ENCODE peak calls at places on chromosomes 5 and 9, in seven cellular contexts. N is mesenchymal stem cell, D is IMR-90, H is H9, L is neuronal stem cell, K is trophoblast cell, R is H1. B is an unnamed sample.

GRCh38 chr5:175796536-175797499 is 74.6 kb upstream of the CPLX2 start:
- DNase-seq in K (peak), L (peak), D (peak), R (peak), N (peak), H (peak), B (peak)

GRCh38 chr5:81852277-81853004 is 101.5 kb upstream of the SSBP2 start:
- DNase-seq in D (peak), R (no peak), K (peak), H (peak), N (peak), L (peak), B (peak)

GRCh38 chr9:35605336-35606137 is 475 bp downstream of the TESK1 start:
- DNase-seq in K (peak), L (no peak), D (no peak), N (peak), R (no peak), H (no peak), B (peak)

GRCh38 chr5:140574165-140574564 is 9.5 kb downstream of the SLC35A4 start:
- DNase-seq in L (no peak), N (no peak), H (no peak), D (peak), R (no peak), K (no peak), B (peak)

GRCh38 chr5:137954131-137954879 is 65.0 kb downstream of the PKD2L2 start:
- DNase-seq in L (no peak), K (peak), D (peak), H (no peak), N (peak), R (no peak), B (peak)

GRCh38 chr9:3936520-3937235 is 363.2 kb downstream of the GLIS3 start:
- DNase-seq in H (no peak), R (no peak), N (no peak), D (peak), K (no peak), L (no peak), B (no peak)

GRCh38 chr5:127313847-127314473 is 23.4 kb downstream of the MEGF10 start:
- DNase-seq in K (peak), D (peak), H (peak), N (peak), R (no peak), L (no peak), B (peak)

GRCh38 chr9:124635285-124635684 is 128.1 kb upstream of the NR5A1 start:
- DNase-seq in R (no peak), D (no peak), H (no peak), K (no peak), N (no peak), L (no peak), B (peak)

GRCh38 chr5:150412319-150413175 is at the start of gene CD74:
- DNase-seq in D (peak), R (no peak), N (peak), L (peak), K (peak), H (peak), B (peak)

GRCh38 chr9:77158772-77159513 is 18.4 kb upstream of the VPS13A start:
- DNase-seq in D (peak), R (no peak), L (no peak), K (peak), N (no peak), H (no peak), B (peak)

GRCh38 chr5:24110019-24110615 is 534.7 kb downstream of the CDH10 start:
- DNase-seq in R (no peak), N (peak), H (no peak), L (peak), K (peak), D (no peak), B (peak)

GRCh38 chr5:148179234-148179824 is 11.0 kb downstream of the SPINK14 start:
- DNase-seq in L (peak), K (peak), N (peak), H (no peak), R (no peak), D (peak), B (peak)

GRCh38 chr5:61307196-61307590 is 24.9 kb upstream of the ZSWIM6 start:
- DNase-seq in R (no peak), N (no peak), K (no peak), D (no peak), H (no peak), L (no peak), B (no peak)

GRCh38 chr9:98182069-98182820 is 10.2 kb downstream of the CORO2A start:
- DNase-seq in L (no peak), H (no peak), R (no peak), N (peak), D (no peak), K (no peak), B (peak)

GRCh38 chr5:145834554-145834916 is 607 bp downstream of the PRELID2 start:
- DNase-seq in R (no peak), D (no peak), L (no peak), N (no peak), H (no peak), K (no peak), B (no peak)

GRCh38 chr5:75551471-75551870 is 39.8 kb downstream of the POLK start:
- DNase-seq in R (no peak), K (no peak), N (no peak), H (no peak), D (peak), L (no peak), B (no peak)

GRCh38 chr5:150848271-150848670 is 1.9 kb downstream of the IRGM start:
- DNase-seq in D (no peak), L (no peak), N (no peak), K (peak), H (no peak), R (no peak), B (no peak)

GRCh38 chr5:141392429-141393198 is at the start of gene PCDHGA8:
- DNase-seq in K (no peak), R (no peak), H (no peak), N (no peak), L (no peak), D (peak), B (no peak)

GRCh38 chr9:76562511-76562911 is 103.5 kb downstream of the GCNT1 start:
- DNase-seq in R (no peak), D (peak), H (no peak), N (peak), K (peak), L (no peak), B (no peak)

GRCh38 chr9:5879419-5880181 is 11.1 kb upstream of the MLANA start:
- DNase-seq in N (peak), R (no peak), K (peak), H (no peak), D (peak), L (no peak), B (peak)

GRCh38 chr5:54217826-54218503 is 92.4 kb downstream of the ARL15 start:
- DNase-seq in R (no peak), D (peak), K (peak), L (peak), N (peak), H (no peak), B (peak)

GRCh38 chr9:109012876-109013677 is at the start of gene CTNNAL1:
- DNase-seq in N (peak), H (peak), K (peak), L (peak), R (peak), D (peak), B (peak)

GRCh38 chr9:76223749-76224340 is 170.4 kb downstream of the RFK start:
- DNase-seq in H (no peak), R (no peak), L (no peak), N (peak), K (peak), D (peak), B (no peak)

GRCh38 chr9:34675048-34675714 is 12.7 kb upstream of the CCL27 start:
- DNase-seq in N (peak), L (peak), H (peak), D (peak), K (peak), R (no peak), B (peak)

GRCh38 chr5:150148408-150148927 is 7.2 kb downstream of the PDGFRB start:
- DNase-seq in H (no peak), N (no peak), R (no peak), L (no peak), D (peak), K (no peak), B (no peak)

GRCh38 chr9:73030370-73031039 is 77.7 kb upstream of the ALDH1A1 start:
- DNase-seq in R (no peak), N (no peak), D (no peak), L (no peak), H (no peak), K (no peak), B (no peak)

GRCh38 chr5:87906962-87907361 is 361.7 kb downstream of the TMEM161B start:
- DNase-seq in L (no peak), R (no peak), K (no peak), N (no peak), D (no peak), H (no peak), B (no peak)

GRCh38 chr5:39156082-39156481 is 63.3 kb downstream of the FYB1 start:
- DNase-seq in L (no peak), H (no peak), K (no peak), D (no peak), N (no peak), R (no peak), B (no peak)

GRCh38 chr9:108272350-108272899 is 583.4 kb downstream of the ACTL7B start:
- DNase-seq in D (peak), H (peak), L (no peak), K (peak), N (peak), R (no peak), B (peak)

GRCh38 chr9:38125889-38126288 is 56.9 kb upstream of the SHB start:
- DNase-seq in L (no peak), D (no peak), K (peak), H (no peak), N (no peak), R (no peak), B (no peak)

GRCh38 chr9:90012825-90013425 is 408.1 kb downstream of the GADD45G start:
- DNase-seq in K (no peak), R (no peak), L (no peak), D (no peak), H (no peak), N (no peak), B (no peak)

GRCh38 chr5:66469684-66470083 is 126.5 kb upstream of the MAST4 start:
- DNase-seq in K (no peak), L (no peak), D (no peak), N (no peak), H (no peak), R (no peak), B (peak)

GRCh38 chr5:164002653-164003052 is 497.2 kb downstream of the MAT2B start:
- DNase-seq in R (no peak), N (peak), H (no peak), K (no peak), L (no peak), D (peak), B (no peak)

GRCh38 chr9:14654932-14655331 is 38.3 kb downstream of the ZDHHC21 start:
- DNase-seq in R (no peak), D (peak), N (peak), K (no peak), H (no peak), L (no peak), B (peak)

GRCh38 chr5:96629774-96630173 is 32.4 kb upstream of the CAST start:
- DNase-seq in R (no peak), H (no peak), D (peak), L (no peak), K (no peak), N (peak), B (peak)

GRCh38 chr9:131707677-131708612 is 31.9 kb downstream of the RAPGEF1 start:
- DNase-seq in L (no peak), K (peak), R (no peak), D (peak), N (peak), H (no peak), B (no peak)

GRCh38 chr5:173020154-173020581 is 36.0 kb upstream of the CREBRF start:
- DNase-seq in N (no peak), K (no peak), H (no peak), L (no peak), D (no peak), R (no peak), B (no peak)

GRCh38 chr5:135498662-135498995 is 37.1 kb downstream of the NEUROG1 start:
- DNase-seq in R (no peak), H (no peak), N (no peak), D (no peak), K (no peak), L (no peak), B (no peak)

GRCh38 chr9:110828148-110828730 is 159.6 kb downstream of the MUSK start:
- DNase-seq in H (no peak), R (no peak), N (peak), K (no peak), D (peak), L (no peak), B (no peak)

GRCh38 chr9:134679616-134680392 is 38.2 kb downstream of the COL5A1 start:
- DNase-seq in D (no peak), K (no peak), L (no peak), R (no peak), N (no peak), H (no peak), B (no peak)

GRCh38 chr9:134680393-134681060 is 38.9 kb downstream of the COL5A1 start:
- DNase-seq in L (no peak), H (no peak), N (no peak), K (no peak), R (no peak), D (no peak), B (no peak)

GRCh38 chr9:134678206-134678605 is 36.6 kb downstream of the COL5A1 start:
- DNase-seq in H (no peak), L (no peak), R (no peak), D (no peak), K (no peak), N (no peak), B (no peak)

GRCh38 chr9:134677743-134678142 is 36.1 kb downstream of the COL5A1 start:
- DNase-seq in D (no peak), H (no peak), K (no peak), L (no peak), R (no peak), N (no peak), B (no peak)

DNA sequence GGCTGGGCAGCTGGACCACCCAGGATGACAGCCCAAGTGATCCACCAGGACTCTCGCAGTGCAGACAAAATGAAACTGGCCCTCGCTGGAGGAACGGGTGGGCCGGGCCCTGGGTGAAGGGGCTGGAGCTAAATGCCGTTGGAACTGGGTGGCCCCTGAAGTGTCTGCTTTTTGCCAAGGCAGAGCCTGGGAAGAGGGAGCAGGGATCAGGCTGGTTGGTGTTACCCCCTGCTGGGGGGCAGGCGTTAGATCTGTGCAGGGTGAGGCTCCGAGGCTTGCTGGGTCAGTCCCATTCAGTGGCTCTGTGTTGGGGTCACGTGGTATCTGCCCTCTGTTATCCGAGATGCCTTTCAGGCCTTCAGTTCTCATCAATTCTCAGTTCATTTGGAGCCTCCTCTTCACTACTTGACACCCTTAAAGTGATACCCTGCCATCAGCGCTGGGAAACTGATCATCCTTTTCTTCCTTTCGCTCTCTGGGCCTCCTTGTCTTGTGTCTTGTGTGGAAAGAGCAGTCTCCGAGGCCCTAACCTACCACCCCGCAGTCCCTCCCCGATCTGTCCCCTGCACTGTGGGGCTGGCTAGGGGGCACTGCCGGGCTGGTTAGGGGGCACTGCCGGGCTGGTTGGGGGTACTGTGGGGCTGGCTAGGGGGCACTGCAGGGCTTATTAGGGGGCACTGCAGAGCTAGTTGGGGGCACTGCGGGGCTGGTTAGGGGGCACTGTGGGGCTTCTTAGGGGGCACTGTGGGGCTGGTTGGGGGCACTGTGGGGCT is 37.3 kb downstream of the COL5A1 start:
- DNase-seq in K (no peak), R (no peak), H (no peak), N (no peak), L (peak), D (no peak), B (no peak)
- H4K8ac ChIP-seq in K (no peak), R (no peak), H (no peak), N (no peak), L (no peak), D (no peak), B (no peak)

DNA sequence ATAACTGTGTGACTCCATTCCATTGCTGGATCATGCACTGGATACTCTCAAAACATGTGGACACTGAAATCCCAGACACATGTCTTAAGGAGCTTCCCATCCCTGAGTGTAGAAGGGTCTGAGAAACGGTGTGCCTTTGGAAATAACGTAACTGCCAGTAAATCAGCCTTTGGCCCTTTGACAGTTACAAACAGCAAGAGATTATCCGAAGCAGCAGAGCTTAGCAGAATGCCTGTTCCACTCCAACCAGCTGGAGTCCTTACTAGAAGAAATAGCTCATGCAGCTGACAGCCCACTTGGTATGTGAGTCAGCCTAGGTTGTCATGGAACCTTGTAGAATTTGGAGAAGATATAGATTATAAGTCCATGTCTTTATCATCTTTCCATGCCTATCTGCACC is 7.0 kb downstream of the TMEM252 start:
- DNase-seq in D (peak), R (no peak), K (no peak), L (no peak), N (peak), H (no peak), B (no peak)
- H4K8ac ChIP-seq in D (no peak), R (no peak), K (no peak), L (no peak), N (no peak), H (no peak), B (no peak)

GRCh38 chr9:7377489-7377888 is 422.1 kb downstream of the DMAC1 start:
- DNase-seq in K (no peak), R (no peak), D (no peak), H (no peak), L (no peak), N (no peak), B (no peak)
- H4K8ac ChIP-seq in K (no peak), R (no peak), D (no peak), H (no peak), L (no peak), N (no peak), B (no peak)

GRCh38 chr9:71752352-71752751 is 16.0 kb downstream of the CEMIP2 start:
- DNase-seq in N (no peak), D (no peak), L (no peak), R (no peak), K (no peak), H (no peak), B (no peak)
- H4K8ac ChIP-seq in N (no peak), D (no peak), L (no peak), R (no peak), K (no peak), H (no peak), B (no peak)

GRCh38 chr9:137026828-137027227 is 1.2 kb downstream of the ABCA2 start:
- DNase-seq in L (no peak), R (no peak), H (no peak), K (no peak), D (no peak), N (no peak), B (no peak)
- H4K8ac ChIP-seq in L (no peak), R (no peak), H (no peak), K (no peak), D (no peak), N (no peak), B (no peak)

DNA sequence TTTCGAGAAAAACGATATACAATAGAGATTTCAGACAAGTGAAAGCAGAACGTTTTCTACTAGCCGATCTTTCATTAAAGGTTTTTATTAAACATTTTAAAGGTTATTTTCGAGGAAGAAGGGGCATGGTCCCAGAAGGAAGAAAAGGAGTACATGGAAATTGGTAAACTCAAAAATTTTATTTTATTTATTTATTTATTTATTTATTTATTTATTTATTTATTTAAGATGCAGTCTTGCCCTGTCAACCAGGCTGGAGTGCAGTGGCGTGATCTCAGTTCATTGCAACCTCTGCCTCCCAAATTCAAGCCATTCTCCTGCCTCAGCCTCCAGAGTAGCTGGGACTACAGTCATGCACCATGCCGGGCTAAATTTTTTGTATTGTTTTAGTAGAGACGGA is 77.4 kb downstream of the RANBP17 start:
- DNase-seq in D (no peak), R (no peak), H (no peak), L (no peak), K (no peak), N (no peak), B (no peak)
- H4K8ac ChIP-seq in D (no peak), R (no peak), H (no peak), L (no peak), K (no peak), N (no peak), B (no peak)

GRCh38 chr9:95935861-95936578 is 60.5 kb downstream of the ERCC6L2 start:
- DNase-seq in R (no peak), K (no peak), H (no peak), N (no peak), D (no peak), L (no peak), B (no peak)

GRCh38 chr9:95936579-95937075 is 61.1 kb downstream of the ERCC6L2 start:
- DNase-seq in H (no peak), D (no peak), K (no peak), L (no peak), N (peak), R (no peak), B (no peak)

GRCh38 chr9:95939472-95939871 is 64.0 kb downstream of the ERCC6L2 start:
- DNase-seq in K (no peak), D (no peak), R (no peak), H (no peak), L (no peak), N (no peak), B (no peak)

GRCh38 chr9:95938724-95939123 is 63.2 kb downstream of the ERCC6L2 start:
- DNase-seq in D (no peak), K (no peak), R (no peak), L (no peak), H (no peak), N (no peak), B (no peak)

GRCh38 chr9:95937131-95937530 is 61.6 kb downstream of the ERCC6L2 start:
- DNase-seq in D (no peak), R (no peak), H (no peak), L (no peak), K (no peak), N (no peak), B (no peak)
- H4K8ac ChIP-seq in D (peak), R (no peak), H (no peak), L (no peak), K (no peak), N (no peak), B (no peak)

GRCh38 chr9:326667-327066 is 112.0 kb downstream of the DOCK8 start:
- DNase-seq in R (no peak), L (no peak), N (no peak), K (no peak), H (peak), D (no peak), B (no peak)
- H4K8ac ChIP-seq in R (no peak), L (no peak), N (no peak), K (no peak), H (no peak), D (no peak), B (no peak)

B was measured in mesendoderm.